ENCODE peak calls at places on chromosomes 7 and 10, in four cellular contexts. One of them, this sample, is unnamed.

GRCh38 chr10:98676895-98677294 is 230.2 kb upstream of the HPS1 start:
- DNase-seq in AG10803: no peak
- DNase-seq in psoas muscle: no peak
- DNase-seq in brain microvascular endothelial cell: no peak
- DNase-seq in this sample: no peak

GRCh38 chr10:112230325-112230988 is 46.9 kb upstream of the GPAM start:
- DNase-seq in AG10803: peak
- DNase-seq in brain microvascular endothelial cell: no peak
- DNase-seq in psoas muscle: no peak
- DNase-seq in this sample: no peak

GRCh38 chr10:80684217-80684616 is 146.5 kb downstream of the SH2D4B start:
- DNase-seq in psoas muscle: no peak
- DNase-seq in brain microvascular endothelial cell: peak
- DNase-seq in AG10803: no peak
- DNase-seq in this sample: no peak

GRCh38 chr7:139340808-139341057 is 404 bp upstream of the FMC1 start:
- DNase-seq in psoas muscle: peak
- DNase-seq in brain microvascular endothelial cell: peak
- DNase-seq in AG10803: no peak
- DNase-seq in this sample: no peak

GRCh38 chr10:128701381-128701780 is 575.2 kb upstream of the MKI67 start:
- DNase-seq in psoas muscle: no peak
- DNase-seq in brain microvascular endothelial cell: no peak
- DNase-seq in AG10803: no peak
- DNase-seq in this sample: no peak

GRCh38 chr10:92123031-92123450 is 167.8 kb downstream of the CPEB3 start:
- DNase-seq in AG10803: no peak
- DNase-seq in psoas muscle: no peak
- DNase-seq in brain microvascular endothelial cell: no peak
- DNase-seq in this sample: no peak

GRCh38 chr10:12902135-12902572 is 99.4 kb downstream of the CCDC3 start:
- DNase-seq in brain microvascular endothelial cell: peak
- DNase-seq in psoas muscle: no peak
- DNase-seq in AG10803: peak
- DNase-seq in this sample: peak

GRCh38 chr7:35520810-35521059 is 174.2 kb downstream of the HERPUD2 start:
- DNase-seq in brain microvascular endothelial cell: no peak
- DNase-seq in AG10803: no peak
- DNase-seq in psoas muscle: no peak
- DNase-seq in this sample: no peak

GRCh38 chr10:70693619-70694286 is 21.4 kb downstream of the ADAMTS14 start:
- DNase-seq in brain microvascular endothelial cell: no peak
- DNase-seq in psoas muscle: peak
- DNase-seq in AG10803: peak
- DNase-seq in this sample: no peak

GRCh38 chr7:117479480-117480224 is at the start of gene CFTR:
- DNase-seq in brain microvascular endothelial cell: no peak
- DNase-seq in psoas muscle: peak
- DNase-seq in AG10803: no peak
- DNase-seq in this sample: no peak

GRCh38 chr7:149720372-149721083 is 52.9 kb downstream of the ZNF467 start:
- DNase-seq in brain microvascular endothelial cell: no peak
- DNase-seq in psoas muscle: peak
- DNase-seq in AG10803: no peak
- DNase-seq in this sample: peak

GRCh38 chr7:45089314-45089891 is 634 bp upstream of the NACAD start:
- DNase-seq in brain microvascular endothelial cell: peak
- DNase-seq in AG10803: peak
- DNase-seq in psoas muscle: peak
- DNase-seq in this sample: no peak

GRCh38 chr10:30821269-30821993 is 191.9 kb upstream of the LYZL2 start:
- DNase-seq in AG10803: peak
- DNase-seq in brain microvascular endothelial cell: peak
- DNase-seq in psoas muscle: no peak
- DNase-seq in this sample: no peak

GRCh38 chr10:101121661-101122045 is 9.4 kb upstream of the TLX1 start:
- DNase-seq in psoas muscle: peak
- DNase-seq in AG10803: no peak
- DNase-seq in brain microvascular endothelial cell: no peak
- DNase-seq in this sample: no peak

GRCh38 chr7:94003446-94004023 is 620 bp downstream of the BET1 start:
- DNase-seq in brain microvascular endothelial cell: no peak
- DNase-seq in AG10803: peak
- DNase-seq in psoas muscle: no peak
- DNase-seq in this sample: no peak

GRCh38 chr10:61795551-61795950 is 105.9 kb upstream of the ARID5B start:
- DNase-seq in brain microvascular endothelial cell: no peak
- DNase-seq in psoas muscle: no peak
- DNase-seq in AG10803: no peak
- DNase-seq in this sample: no peak
- TF ChIP-seq CTCF in brain microvascular endothelial cell: peak
- TF ChIP-seq CTCF in psoas muscle: no peak
- TF ChIP-seq CTCF in AG10803: no peak
- TF ChIP-seq CTCF in this sample: no peak

GRCh38 chr10:20105931-20106330 is 289.7 kb downstream of the PLXDC2 start:
- DNase-seq in brain microvascular endothelial cell: peak
- DNase-seq in psoas muscle: no peak
- DNase-seq in AG10803: peak
- DNase-seq in this sample: no peak

GRCh38 chr10:20100157-20100556 is 283.9 kb downstream of the PLXDC2 start:
- DNase-seq in psoas muscle: no peak
- DNase-seq in AG10803: no peak
- DNase-seq in brain microvascular endothelial cell: peak
- DNase-seq in this sample: no peak

GRCh38 chr10:20110435-20111119 is 294.3 kb downstream of the PLXDC2 start:
- DNase-seq in brain microvascular endothelial cell: no peak
- DNase-seq in psoas muscle: no peak
- DNase-seq in AG10803: no peak
- DNase-seq in this sample: no peak

GRCh38 chr10:20105236-20105635 is 289.0 kb downstream of the PLXDC2 start:
- DNase-seq in brain microvascular endothelial cell: no peak
- DNase-seq in psoas muscle: no peak
- DNase-seq in AG10803: no peak
- DNase-seq in this sample: no peak
- TF ChIP-seq CTCF in brain microvascular endothelial cell: no peak
- TF ChIP-seq CTCF in psoas muscle: no peak
- TF ChIP-seq CTCF in AG10803: no peak
- TF ChIP-seq CTCF in this sample: no peak

GRCh38 chr7:121676168-121676567 is 196.8 kb upstream of the PTPRZ1 start:
- DNase-seq in AG10803: no peak
- DNase-seq in psoas muscle: no peak
- DNase-seq in brain microvascular endothelial cell: no peak
- DNase-seq in this sample: no peak
- TF ChIP-seq CTCF in AG10803: no peak
- TF ChIP-seq CTCF in psoas muscle: no peak
- TF ChIP-seq CTCF in brain microvascular endothelial cell: no peak
- TF ChIP-seq CTCF in this sample: no peak

GRCh38 chr7:131692131-131692960 is 135.9 kb upstream of the PODXL start:
- DNase-seq in AG10803: peak
- DNase-seq in psoas muscle: peak
- DNase-seq in brain microvascular endothelial cell: peak
- DNase-seq in this sample: no peak
- TF ChIP-seq CTCF in AG10803: peak
- TF ChIP-seq CTCF in psoas muscle: peak
- TF ChIP-seq CTCF in brain microvascular endothelial cell: peak
- TF ChIP-seq CTCF in this sample: peak

GRCh38 chr10:88491314-88491713 is 91.8 kb downstream of the RNLS start:
- DNase-seq in psoas muscle: no peak
- DNase-seq in brain microvascular endothelial cell: no peak
- DNase-seq in AG10803: no peak
- DNase-seq in this sample: no peak

GRCh38 chr10:88490216-88490980 is 92.7 kb downstream of the RNLS start:
- DNase-seq in AG10803: no peak
- DNase-seq in brain microvascular endothelial cell: no peak
- DNase-seq in psoas muscle: no peak
- DNase-seq in this sample: no peak

GRCh38 chr10:88494537-88494936 is 88.6 kb downstream of the RNLS start:
- DNase-seq in psoas muscle: no peak
- DNase-seq in brain microvascular endothelial cell: no peak
- DNase-seq in AG10803: no peak
- DNase-seq in this sample: no peak

GRCh38 chr10:88497878-88498277 is 85.2 kb downstream of the RNLS start:
- DNase-seq in AG10803: peak
- DNase-seq in brain microvascular endothelial cell: no peak
- DNase-seq in psoas muscle: no peak
- DNase-seq in this sample: no peak

DNA sequence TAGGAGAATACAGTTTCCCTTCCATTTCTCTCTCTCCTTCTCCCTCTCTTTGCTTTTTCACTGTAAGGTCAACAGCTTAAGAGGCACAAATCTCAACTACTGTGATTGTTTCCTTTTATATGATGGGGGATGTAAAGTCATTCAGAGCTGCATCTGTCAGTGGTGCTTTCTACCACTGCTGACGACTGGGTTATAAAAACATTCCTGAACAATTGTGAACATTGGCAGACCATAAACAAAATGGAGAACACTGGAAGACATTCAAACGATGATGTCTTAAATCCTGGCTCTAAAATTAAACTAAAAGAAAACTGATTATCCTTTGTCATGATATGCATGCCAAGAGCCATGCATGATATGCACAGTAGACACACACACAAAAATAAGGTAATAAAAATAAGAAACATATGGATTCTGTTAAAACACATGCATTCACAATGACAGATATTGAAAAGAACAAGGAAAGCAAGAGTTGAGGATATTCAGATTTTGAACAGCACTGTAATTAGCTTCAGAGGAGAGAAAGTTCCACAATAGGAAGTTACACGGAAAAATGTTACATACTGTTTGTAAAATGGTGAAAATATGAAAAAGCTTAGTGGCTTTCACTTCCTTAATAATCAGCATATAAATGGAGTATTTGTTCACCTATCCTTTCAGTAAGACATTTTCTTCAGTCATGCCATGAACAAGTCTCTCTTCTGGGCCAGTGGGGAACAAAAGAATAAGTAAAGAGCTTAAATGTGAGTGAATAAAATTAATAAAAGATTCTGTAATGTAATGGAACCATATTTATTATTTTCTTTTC is 89.2 kb downstream of the RNLS start:
- DNase-seq in AG10803: peak
- DNase-seq in psoas muscle: no peak
- DNase-seq in brain microvascular endothelial cell: peak
- DNase-seq in this sample: no peak
- TF ChIP-seq CTCF in AG10803: no peak
- TF ChIP-seq CTCF in psoas muscle: no peak
- TF ChIP-seq CTCF in brain microvascular endothelial cell: no peak
- TF ChIP-seq CTCF in this sample: no peak

DNA sequence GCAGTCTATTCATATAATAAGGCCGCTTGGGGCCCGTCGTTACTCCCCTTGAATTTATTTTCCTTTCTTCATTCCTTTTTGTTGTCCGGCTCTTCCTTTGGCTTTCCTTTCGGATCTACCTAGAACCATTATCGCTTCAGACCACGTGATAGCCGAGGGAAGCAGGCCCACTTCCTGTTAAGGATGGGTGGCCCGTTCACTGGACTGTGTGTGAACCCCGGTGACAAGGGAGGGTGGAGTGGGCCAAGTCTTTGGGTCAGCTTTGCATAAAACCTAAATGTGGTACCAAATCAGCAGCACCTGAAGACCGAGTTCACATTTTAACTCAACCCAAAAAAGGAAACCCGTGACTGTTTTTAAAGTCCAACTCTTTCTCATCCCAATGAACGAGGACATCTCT is 272.8 kb upstream of the YAE1 start:
- DNase-seq in brain microvascular endothelial cell: no peak
- DNase-seq in AG10803: no peak
- DNase-seq in psoas muscle: no peak
- DNase-seq in this sample: no peak
- TF ChIP-seq CTCF in brain microvascular endothelial cell: no peak
- TF ChIP-seq CTCF in AG10803: no peak
- TF ChIP-seq CTCF in psoas muscle: no peak
- TF ChIP-seq CTCF in this sample: no peak